ENCODE peak calls at places on chromosomes 7 and 10, in four cellular contexts. I is cardiac fibroblast, X is Peyer's patch, P is fibroblast of villous mesenchyme. K is an unnamed sample.

GRCh38 chr10:36479073-36479472 is 646.3 kb upstream of the ANKRD30A start:
- DNase-seq in I (no peak), X (no peak), P (no peak), K (no peak)

GRCh38 chr7:144821069-144821468 is 14.8 kb downstream of the TPK1 start:
- DNase-seq in I (no peak), X (no peak), P (no peak), K (no peak)

GRCh38 chr7:128908750-128909385 is 1.6 kb downstream of the KCP start:
- DNase-seq in I (no peak), X (peak; percentile 33), P (no peak), K (no peak)

GRCh38 chr10:75663947-75664664 is 232.7 kb downstream of the LRMDA start:
- DNase-seq in I (peak; percentile 50), P (no peak), X (no peak), K (peak; percentile 34)

GRCh38 chr7:128444242-128444641 is 11.4 kb upstream of the HILPDA start:
- DNase-seq in I (no peak), X (no peak), P (no peak), K (no peak)

GRCh38 chr7:122258971-122259370 is 45.6 kb downstream of the FEZF1 start:
- DNase-seq in X (no peak), I (no peak), P (no peak), K (no peak)

GRCh38 chr7:130890176-130891020 is 156.4 kb upstream of the KLF14 start:
- DNase-seq in X (no peak), I (peak; percentile 81), P (peak; percentile 91), K (no peak)

GRCh38 chr7:140326116-140326928 is 72.0 kb downstream of the SLC37A3 start:
- DNase-seq in X (peak; percentile 78), P (peak; percentile 74), I (peak; percentile 74), K (peak; percentile 74)

GRCh38 chr7:134547738-134548054 is 1.2 kb upstream of the AKR1B15 start:
- DNase-seq in X (no peak), P (peak; percentile 80), I (peak; percentile 77), K (peak; percentile 82)

GRCh38 chr7:22845221-22845844 is 22.7 kb upstream of the TOMM7 start:
- DNase-seq in X (no peak), P (no peak), I (no peak), K (peak; percentile 48)

GRCh38 chr7:67631496-67631895 is 634.9 kb downstream of the TYW1 start:
- DNase-seq in P (no peak), X (no peak), I (no peak), K (no peak)

GRCh38 chr7:23422384-23422783 is 47.9 kb downstream of the IGF2BP3 start:
- DNase-seq in P (no peak), I (no peak), X (no peak), K (no peak)

GRCh38 chr10:1128649-1129048 is 72.5 kb downstream of the WDR37 start:
- DNase-seq in P (no peak), I (no peak), X (no peak), K (no peak)

GRCh38 chr10:131972474-131973071 is 9.2 kb downstream of the BNIP3 start:
- DNase-seq in X (no peak), I (peak; percentile 58), P (peak; percentile 56), K (peak; percentile 46)

GRCh38 chr10:34001087-34001580 is 666.7 kb upstream of the NRP1 start:
- DNase-seq in I (no peak), X (no peak), P (no peak), K (no peak)

GRCh38 chr7:24786941-24787340 is 29.7 kb upstream of the GSDME start:
- DNase-seq in X (no peak), I (peak; percentile 98), P (peak; percentile 74), K (peak; percentile 94)

GRCh38 chr7:108603922-108604684 is 34.4 kb downstream of the DNAJB9 start:
- DNase-seq in X (no peak), I (no peak), P (no peak), K (no peak)

GRCh38 chr10:130368761-130369560 is 232.8 kb downstream of the GLRX3 start:
- DNase-seq in X (no peak), P (no peak), I (no peak), K (no peak)

GRCh38 chr10:91880310-91880709 is 29.0 kb downstream of the FGFBP3 start:
- DNase-seq in X (no peak), I (no peak), P (no peak), K (no peak)
- TF ChIP-seq CTCF in X (no peak), I (no peak), P (no peak), K (no peak)

DNA sequence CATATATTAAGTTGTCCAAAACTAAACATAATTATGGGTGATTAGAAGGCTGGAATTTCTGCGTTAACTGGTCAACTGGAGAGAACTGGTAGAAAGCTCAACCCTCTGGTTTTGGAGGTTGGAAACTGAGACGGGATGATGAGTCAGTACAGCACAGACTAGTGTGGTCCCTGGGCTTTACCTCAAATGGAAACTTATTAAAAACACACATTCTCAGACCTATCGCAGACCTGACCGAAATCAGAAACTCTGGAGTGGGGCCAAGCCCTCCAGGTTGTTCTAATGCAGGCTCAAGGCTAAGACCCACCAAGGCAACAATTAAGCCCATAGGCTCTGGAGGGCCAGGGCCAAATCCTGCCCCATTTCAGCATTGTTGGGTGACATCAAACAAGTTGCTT is 136.9 kb downstream of the KCNMA1 start:
- DNase-seq in X (no peak), P (no peak), I (no peak), K (peak; percentile 71)
- H3K4me3 ChIP-seq in X (no peak overlapping the region), P (no peak overlapping the region), I (no peak overlapping the region), K (no peak overlapping the region)

GRCh38 chr7:151402029-151402835 is 7.6 kb downstream of the WDR86 start:
- DNase-seq in X (peak; percentile 37), I (no peak), P (no peak), K (no peak)
- TF ChIP-seq CTCF in X (no peak), I (no peak), P (peak; percentile 10), K (no peak)

DNA sequence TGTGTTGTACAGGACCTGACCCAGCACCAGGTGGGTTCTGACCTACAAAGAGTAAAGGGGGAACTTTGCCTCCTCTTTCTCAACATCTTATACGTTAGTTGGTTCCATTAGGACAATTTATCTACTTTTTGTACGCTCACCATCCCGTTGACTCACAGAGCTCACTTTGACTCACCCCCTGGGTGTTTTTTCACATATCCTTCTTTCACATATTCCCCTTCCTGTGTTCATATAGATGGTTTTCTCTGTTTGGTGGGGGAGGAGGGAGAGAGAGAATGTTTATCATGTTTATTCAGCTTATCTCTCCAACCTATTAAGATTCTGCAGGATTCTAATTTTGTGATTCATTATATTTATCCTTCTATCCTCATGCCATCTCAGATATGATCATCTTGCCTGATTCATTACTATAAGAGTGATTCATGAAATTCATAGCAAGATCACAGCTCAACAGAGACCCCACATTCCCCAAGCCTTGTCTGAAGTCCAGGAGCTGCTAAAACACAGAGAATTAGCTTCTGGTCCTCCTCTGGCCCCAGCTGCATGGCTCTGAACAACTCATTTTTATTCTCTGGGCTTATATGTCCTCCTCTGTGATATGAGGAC is 37.2 kb downstream of the PRSS2 start:
- DNase-seq in X (no peak), I (peak; percentile 69), P (no peak), K (peak; percentile 45)
- H3K4me3 ChIP-seq in X (no peak overlapping the region), I (no peak overlapping the region), P (no peak overlapping the region), K (no peak overlapping the region)